ENCODE peak calls at places on chromosomes 7 and 10, in six cellular contexts. One of them, this sample, is unnamed.

GRCh38 chr10:126042354-126042753 is 146.0 kb downstream of the FANK1 start:
- DNase-seq in cardiac fibroblast: no peak
- DNase-seq in GM23338: no peak
- DNase-seq in right cardiac atrium: no peak
- DNase-seq in mucosa of gallbladder: no peak
- DNase-seq in stimulated activated CD4-positive, alpha-beta T cell treated with anti-CD3 and anti-CD28 coated beads, Interleukin-2, amount 100 ng/mL, for 48 hours: no peak
- DNase-seq in this sample: no peak

GRCh38 chr10:132713421-132714095 is 72.4 kb downstream of the NKX6-2 start:
- DNase-seq in cardiac fibroblast: no peak
- DNase-seq in GM23338: no peak
- DNase-seq in right cardiac atrium: peak; percentile 34
- DNase-seq in mucosa of gallbladder: no peak
- DNase-seq in stimulated activated CD4-positive, alpha-beta T cell treated with anti-CD3 and anti-CD28 coated beads, Interleukin-2, amount 100 ng/mL, for 48 hours: no peak
- DNase-seq in this sample: no peak

GRCh38 chr10:70518695-70519094 is 40.1 kb downstream of the PALD1 start:
- DNase-seq in cardiac fibroblast: no peak
- DNase-seq in GM23338: no peak
- DNase-seq in right cardiac atrium: no peak
- DNase-seq in mucosa of gallbladder: no peak
- DNase-seq in stimulated activated CD4-positive, alpha-beta T cell treated with anti-CD3 and anti-CD28 coated beads, Interleukin-2, amount 100 ng/mL, for 48 hours: no peak
- DNase-seq in this sample: no peak

GRCh38 chr10:52999258-52999657 is 226.7 kb upstream of the MBL2 start:
- DNase-seq in cardiac fibroblast: no peak
- DNase-seq in GM23338: no peak
- DNase-seq in right cardiac atrium: no peak
- DNase-seq in mucosa of gallbladder: no peak
- DNase-seq in stimulated activated CD4-positive, alpha-beta T cell treated with anti-CD3 and anti-CD28 coated beads, Interleukin-2, amount 100 ng/mL, for 48 hours: no peak
- DNase-seq in this sample: no peak

GRCh38 chr7:108030536-108030935 is 27.6 kb upstream of the LAMB1 start:
- DNase-seq in cardiac fibroblast: no peak
- DNase-seq in GM23338: no peak
- DNase-seq in right cardiac atrium: no peak
- DNase-seq in mucosa of gallbladder: no peak
- DNase-seq in stimulated activated CD4-positive, alpha-beta T cell treated with anti-CD3 and anti-CD28 coated beads, Interleukin-2, amount 100 ng/mL, for 48 hours: no peak
- DNase-seq in this sample: no peak

GRCh38 chr10:35265435-35265834 is 70.9 kb upstream of the CCNY start:
- DNase-seq in cardiac fibroblast: no peak
- DNase-seq in GM23338: no peak
- DNase-seq in right cardiac atrium: no peak
- DNase-seq in mucosa of gallbladder: no peak
- DNase-seq in stimulated activated CD4-positive, alpha-beta T cell treated with anti-CD3 and anti-CD28 coated beads, Interleukin-2, amount 100 ng/mL, for 48 hours: no peak
- DNase-seq in this sample: no peak

GRCh38 chr7:30312186-30312585 is 27.8 kb downstream of the ZNRF2 start:
- DNase-seq in cardiac fibroblast: no peak
- DNase-seq in GM23338: no peak
- DNase-seq in right cardiac atrium: no peak
- DNase-seq in mucosa of gallbladder: no peak
- DNase-seq in stimulated activated CD4-positive, alpha-beta T cell treated with anti-CD3 and anti-CD28 coated beads, Interleukin-2, amount 100 ng/mL, for 48 hours: no peak
- DNase-seq in this sample: no peak

GRCh38 chr7:132249591-132249971 is 326.7 kb downstream of the PLXNA4 start:
- DNase-seq in cardiac fibroblast: peak; percentile 23
- DNase-seq in GM23338: peak; percentile 79
- DNase-seq in right cardiac atrium: peak; percentile 63
- DNase-seq in mucosa of gallbladder: peak; percentile 47
- DNase-seq in stimulated activated CD4-positive, alpha-beta T cell treated with anti-CD3 and anti-CD28 coated beads, Interleukin-2, amount 100 ng/mL, for 48 hours: no peak
- DNase-seq in this sample: no peak

GRCh38 chr7:128962837-128963236 is 25.1 kb downstream of the IRF5 start:
- DNase-seq in cardiac fibroblast: no peak
- DNase-seq in GM23338: no peak
- DNase-seq in right cardiac atrium: no peak
- DNase-seq in mucosa of gallbladder: no peak
- DNase-seq in stimulated activated CD4-positive, alpha-beta T cell treated with anti-CD3 and anti-CD28 coated beads, Interleukin-2, amount 100 ng/mL, for 48 hours: no peak
- DNase-seq in this sample: no peak

GRCh38 chr7:28745351-28745750 is 212.8 kb downstream of the TRIL start:
- DNase-seq in cardiac fibroblast: no peak
- DNase-seq in GM23338: no peak
- DNase-seq in right cardiac atrium: peak; percentile 49
- DNase-seq in mucosa of gallbladder: no peak
- DNase-seq in stimulated activated CD4-positive, alpha-beta T cell treated with anti-CD3 and anti-CD28 coated beads, Interleukin-2, amount 100 ng/mL, for 48 hours: no peak
- DNase-seq in this sample: no peak

GRCh38 chr7:147182859-147183258 is 1066.3 kb downstream of the CNTNAP2 start:
- DNase-seq in cardiac fibroblast: peak; percentile 26
- DNase-seq in GM23338: no peak
- DNase-seq in right cardiac atrium: no peak
- DNase-seq in mucosa of gallbladder: no peak
- DNase-seq in stimulated activated CD4-positive, alpha-beta T cell treated with anti-CD3 and anti-CD28 coated beads, Interleukin-2, amount 100 ng/mL, for 48 hours: no peak
- DNase-seq in this sample: no peak

GRCh38 chr10:31121797-31122586 is 90.3 kb upstream of the ZNF438 start:
- DNase-seq in cardiac fibroblast: no peak
- DNase-seq in GM23338: no peak
- DNase-seq in right cardiac atrium: no peak
- DNase-seq in mucosa of gallbladder: no peak
- DNase-seq in stimulated activated CD4-positive, alpha-beta T cell treated with anti-CD3 and anti-CD28 coated beads, Interleukin-2, amount 100 ng/mL, for 48 hours: no peak
- DNase-seq in this sample: no peak

GRCh38 chr10:91200314-91201212 is 19.9 kb upstream of the PCGF5 start:
- DNase-seq in cardiac fibroblast: peak; percentile 8
- DNase-seq in GM23338: no peak
- DNase-seq in right cardiac atrium: no peak
- DNase-seq in mucosa of gallbladder: no peak
- DNase-seq in stimulated activated CD4-positive, alpha-beta T cell treated with anti-CD3 and anti-CD28 coated beads, Interleukin-2, amount 100 ng/mL, for 48 hours: no peak
- DNase-seq in this sample: no peak

GRCh38 chr7:106659369-106659962 is 1.5 kb downstream of the CCDC71L start:
- DNase-seq in cardiac fibroblast: no peak
- DNase-seq in GM23338: no peak
- DNase-seq in right cardiac atrium: no peak
- DNase-seq in mucosa of gallbladder: no peak
- DNase-seq in stimulated activated CD4-positive, alpha-beta T cell treated with anti-CD3 and anti-CD28 coated beads, Interleukin-2, amount 100 ng/mL, for 48 hours: no peak
- DNase-seq in this sample: no peak

GRCh38 chr10:97686301-97686961 is 610 bp downstream of the AVPI1 start:
- DNase-seq in cardiac fibroblast: no peak
- DNase-seq in GM23338: no peak
- DNase-seq in right cardiac atrium: no peak
- DNase-seq in mucosa of gallbladder: no peak
- DNase-seq in stimulated activated CD4-positive, alpha-beta T cell treated with anti-CD3 and anti-CD28 coated beads, Interleukin-2, amount 100 ng/mL, for 48 hours: no peak
- DNase-seq in this sample: no peak

GRCh38 chr7:155998328-155998691 is 186.0 kb upstream of the SHH start:
- DNase-seq in cardiac fibroblast: no peak
- DNase-seq in GM23338: no peak
- DNase-seq in right cardiac atrium: no peak
- DNase-seq in mucosa of gallbladder: no peak
- DNase-seq in stimulated activated CD4-positive, alpha-beta T cell treated with anti-CD3 and anti-CD28 coated beads, Interleukin-2, amount 100 ng/mL, for 48 hours: no peak
- DNase-seq in this sample: no peak

GRCh38 chr10:4546500-4546899 is 279.5 kb upstream of the AKR1E2 start:
- DNase-seq in cardiac fibroblast: no peak
- DNase-seq in GM23338: no peak
- DNase-seq in right cardiac atrium: no peak
- DNase-seq in mucosa of gallbladder: no peak
- DNase-seq in stimulated activated CD4-positive, alpha-beta T cell treated with anti-CD3 and anti-CD28 coated beads, Interleukin-2, amount 100 ng/mL, for 48 hours: peak; percentile 19
- DNase-seq in this sample: no peak